ENCODE peak calls at places on chromosome 6, in five cellular contexts. X is astrocyte of the spinal cord, I is HFF-Myc, T is neural crest cell, Q is cerebellum. A is an unnamed sample.
A peak's percentile ranks its signal among the peaks of the same experiment; 100 is the strongest.

GRCh38 chr6:104527761-104528415 is 331.8 kb downstream of the HACE1 start:
- DNase-seq in X (peak; percentile 34), I (no peak), T (peak; percentile 20), Q (peak; percentile 74), A (no peak)

GRCh38 chr6:156434795-156435190 is 342.4 kb upstream of the ARID1B start:
- DNase-seq in X (no peak), I (no peak), T (no peak), Q (no peak), A (peak; percentile 73)

GRCh38 chr6:137867685-137868509 is 838 bp downstream of the TNFAIP3 start:
- DNase-seq in X (no peak), I (no peak), T (peak; percentile 10), Q (no peak), A (no peak)

GRCh38 chr6:15358579-15359327 is 112.9 kb downstream of the JARID2 start:
- DNase-seq in X (peak; percentile 63), I (no peak), T (no peak), Q (no peak), A (no peak)

GRCh38 chr6:50565004-50565403 is 148.3 kb upstream of the TFAP2D start:
- DNase-seq in X (no peak), I (no peak), T (no peak), Q (no peak), A (no peak)

GRCh38 chr6:514396-514973 is 122.9 kb downstream of the IRF4 start:
- DNase-seq in X (no peak), I (no peak), T (no peak), Q (no peak), A (no peak)

GRCh38 chr6:135935951-135936601 is 84.6 kb downstream of the PDE7B start:
- DNase-seq in X (peak; percentile 81), I (peak; percentile 58), T (no peak), Q (peak; percentile 79), A (peak; percentile 44)

GRCh38 chr6:2085657-2086056 is 159.7 kb downstream of the GMDS start:
- DNase-seq in X (no peak), I (no peak), T (no peak), Q (no peak), A (no peak)

GRCh38 chr6:132643547-132643946 is 15.4 kb downstream of the TAAR1 start:
- DNase-seq in X (no peak), I (no peak), T (no peak), Q (no peak), A (no peak)

GRCh38 chr6:26003102-26003694 is 40.6 kb downstream of the TRIM38 start:
- DNase-seq in X (peak; percentile 57), I (no peak), T (peak; percentile 66), Q (peak; percentile 49), A (peak; percentile 27)

GRCh38 chr6:51717477-51717876 is 369.9 kb downstream of the PKHD1 start:
- DNase-seq in X (no peak), I (no peak), T (no peak), Q (no peak), A (no peak)